ENCODE peak calls at places on chromosomes 12 and 14, in nine cellular contexts. R is hepatocyte, J is B cell, I is upper lobe of left lung, P is mesothelial cell of epicardium, U is H9, E is AG09319, F is tibial artery, T is AG09309. V is an unnamed sample.

GRCh38 chr12:13147688-13148531 is 44.4 kb upstream of the GSG1 start:
- DNase-seq in T (no peak), P (no peak), F (no peak), U (no peak), I (peak), J (no peak), E (no peak), R (peak), V (no peak)

GRCh38 chr12:2804390-2805145 is 7.9 kb upstream of the ITFG2 start:
- DNase-seq in U (no peak), I (no peak), E (no peak), R (peak), J (no peak), P (no peak), T (peak), F (peak), V (peak)

GRCh38 chr14:69539631-69540410 is 34.9 kb downstream of the CCDC177 start:
- DNase-seq in I (peak), T (peak), R (no peak), E (peak), U (no peak), P (no peak), F (peak), J (no peak), V (no peak)

GRCh38 chr12:109820921-109821381 is 12.2 kb downstream of the TRPV4 start:
- DNase-seq in I (no peak), J (no peak), F (no peak), U (no peak), T (no peak), P (no peak), R (no peak), E (no peak), V (peak)

GRCh38 chr12:97404549-97404948 is 58.1 kb upstream of the RMST start:
- DNase-seq in U (peak), T (no peak), E (no peak), I (peak), R (peak), P (no peak), J (peak), F (no peak), V (no peak)

GRCh38 chr12:57521475-57522018 is 1.1 kb upstream of the MBD6 start:
- DNase-seq in U (peak), F (peak), E (no peak), I (peak), T (no peak), P (peak), R (peak), J (no peak), V (peak)

GRCh38 chr14:76930549-76930948 is 98.0 kb downstream of the IRF2BPL start:
- DNase-seq in R (no peak), I (no peak), F (no peak), T (no peak), U (no peak), J (no peak), E (no peak), P (no peak), V (no peak)

GRCh38 chr12:120367924-120368788 is 808 bp downstream of the MSI1 start:
- DNase-seq in T (no peak), E (no peak), R (peak), P (peak), J (no peak), I (no peak), F (no peak), U (peak), V (no peak)

GRCh38 chr12:93135286-93136239 is 206.5 kb upstream of the EEA1 start:
- DNase-seq in J (no peak), T (no peak), P (no peak), F (no peak), I (no peak), E (peak), U (no peak), R (peak), V (no peak)

GRCh38 chr12:52156310-52156709 is 35.5 kb downstream of the KRT80 start:
- DNase-seq in I (no peak), F (no peak), R (no peak), T (no peak), J (no peak), U (no peak), E (no peak), P (no peak), V (no peak)

GRCh38 chr14:69328765-69329164 is 68.8 kb downstream of the GALNT16 start:
- DNase-seq in P (no peak), T (no peak), F (no peak), U (no peak), J (no peak), I (no peak), E (no peak), R (no peak), V (no peak)

GRCh38 chr14:28704153-28704552 is 62.4 kb upstream of the FOXG1 start:
- DNase-seq in F (no peak), J (no peak), E (no peak), U (no peak), R (no peak), T (no peak), P (no peak), I (no peak), V (no peak)

GRCh38 chr12:115867854-115868253 is 409.6 kb downstream of the MED13L start:
- DNase-seq in J (no peak), F (no peak), R (no peak), T (no peak), E (no peak), I (no peak), U (no peak), P (no peak), V (no peak)

GRCh38 chr12:58765653-58766554 is 154.4 kb downstream of the LRIG3 start:
- DNase-seq in E (no peak), U (no peak), T (no peak), I (no peak), J (no peak), F (no peak), P (no peak), R (peak), V (no peak)

GRCh38 chr14:73814158-73814557 is 37.5 kb upstream of the PTGR2 start:
- DNase-seq in R (no peak), E (no peak), P (no peak), T (no peak), J (no peak), F (no peak), I (no peak), U (no peak), V (no peak)

GRCh38 chr14:50383618-50384225 is 13.0 kb downstream of the CDKL1 start:
- DNase-seq in P (no peak), J (no peak), U (no peak), E (no peak), R (peak), F (no peak), T (no peak), I (no peak), V (no peak)

GRCh38 chr14:38616959-38617358 is 361.1 kb upstream of the CLEC14A start:
- DNase-seq in U (no peak), J (no peak), T (no peak), I (peak), R (no peak), P (no peak), F (no peak), E (no peak), V (no peak)

GRCh38 chr14:103091041-103091882 is 3.3 kb upstream of the EXOC3L4 start:
- DNase-seq in J (peak), E (no peak), I (peak), P (no peak), T (no peak), U (peak), F (no peak), R (peak), V (no peak)

GRCh38 chr12:127548123-127548553 is 718.8 kb upstream of the TMEM132C start:
- DNase-seq in P (no peak), R (no peak), U (no peak), T (peak), J (no peak), I (no peak), F (no peak), E (peak), V (no peak)

GRCh38 chr12:71092290-71092689 is 65.5 kb downstream of the TSPAN8 start:
- DNase-seq in J (no peak), T (no peak), I (no peak), R (no peak), F (no peak), U (no peak), P (no peak), E (no peak), V (no peak)

GRCh38 chr12:117189725-117190209 is 503 bp downstream of the FBXO21 start:
- DNase-seq in U (no peak), J (peak), P (peak), I (no peak), E (no peak), T (no peak), R (peak), F (peak), V (no peak)

GRCh38 chr12:103924761-103925641 is 5.2 kb upstream of the HSP90B1 start:
- DNase-seq in F (no peak), U (no peak), R (peak), I (no peak), J (no peak), T (peak), P (no peak), E (no peak), V (no peak)

GRCh38 chr14:87013583-87013982 is 979.4 kb downstream of the GALC start:
- DNase-seq in T (peak), R (no peak), U (no peak), P (no peak), I (no peak), J (no peak), F (no peak), E (no peak), V (no peak)

GRCh38 chr12:131381716-131382430 is 329.0 kb upstream of the SFSWAP start:
- DNase-seq in F (no peak), P (peak), R (no peak), E (no peak), T (no peak), I (no peak), J (no peak), U (peak), V (no peak)

GRCh38 chr12:47221256-47222023 is 141.7 kb upstream of the AMIGO2 start:
- DNase-seq in J (no peak), F (no peak), E (no peak), R (no peak), U (no peak), P (no peak), I (no peak), T (no peak), V (no peak)

GRCh38 chr14:64114166-64114565 is 180.0 kb downstream of the ESR2 start:
- DNase-seq in F (no peak), I (no peak), J (no peak), P (no peak), U (peak), T (no peak), R (peak), E (no peak), V (peak)

GRCh38 chr14:74019743-74020142 is 594 bp downstream of the BBOF1 start:
- DNase-seq in E (peak), I (peak), R (peak), T (peak), J (no peak), U (no peak), F (peak), P (no peak), V (peak)

GRCh38 chr12:130984183-130985058 is 30.7 kb downstream of the ADGRD1 start:
- DNase-seq in T (no peak), P (no peak), E (no peak), I (no peak), R (no peak), F (no peak), U (no peak), J (no peak), V (no peak)

GRCh38 chr14:21163721-21164120 is 7.9 kb upstream of the OR5AU1 start:
- DNase-seq in I (no peak), U (no peak), J (no peak), R (no peak), E (no peak), F (no peak), T (no peak), P (no peak), V (no peak)

GRCh38 chr12:122722347-122722746 is 5.7 kb upstream of the HCAR3 start:
- DNase-seq in T (no peak), P (no peak), F (no peak), E (no peak), U (no peak), J (no peak), I (no peak), R (no peak), V (no peak)

GRCh38 chr12:3537916-3538690 is 47.1 kb downstream of the PRMT8 start:
- DNase-seq in F (no peak), R (no peak), P (no peak), J (no peak), U (peak), T (no peak), I (no peak), E (no peak), V (no peak)

GRCh38 chr14:103847439-103847953 is at the start of gene PPP1R13B:
- DNase-seq in E (peak), T (peak), I (peak), F (peak), J (peak), U (peak), R (peak), P (peak), V (no peak)

DNA sequence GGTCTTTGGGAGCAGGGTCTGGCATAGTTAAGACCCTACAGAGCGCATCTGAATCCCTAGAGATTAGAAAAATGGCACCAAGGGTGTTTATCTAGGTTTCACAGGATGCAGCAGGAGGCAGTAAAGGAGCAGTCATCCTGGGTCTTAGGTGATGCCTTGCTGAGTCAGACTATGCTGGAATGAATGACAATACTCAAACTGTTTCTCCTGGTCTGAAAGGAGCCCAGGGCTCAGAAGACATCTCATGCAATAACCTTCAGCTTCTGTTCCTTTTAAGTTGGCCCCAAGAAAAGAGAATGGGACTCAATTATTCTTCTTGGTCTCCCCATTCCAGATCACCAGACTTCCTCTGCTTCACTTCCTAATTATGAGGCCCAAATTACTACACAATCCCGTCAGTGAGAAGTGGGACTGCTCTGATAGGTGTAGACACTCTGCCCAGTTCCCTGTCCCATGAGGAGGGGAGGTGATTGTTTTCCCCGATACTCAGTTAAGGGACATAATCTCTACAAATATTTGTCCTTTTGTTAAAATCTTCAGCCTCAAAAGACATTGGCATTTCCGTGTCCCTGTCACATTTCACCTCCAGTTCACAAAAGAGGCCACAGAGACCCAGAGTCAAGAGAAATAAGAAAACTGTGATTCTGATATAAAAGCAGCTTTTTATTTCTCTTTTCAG is 14.8 kb upstream of the APOF start:
- DNase-seq in E (no peak), U (peak), R (peak), T (no peak), I (no peak), P (no peak), F (no peak), J (no peak), V (no peak)
- TF ChIP-seq CTCF in E (no peak), U (peak), R (peak), T (peak), I (no peak), P (no peak), F (no peak), J (no peak), V (peak)

DNA sequence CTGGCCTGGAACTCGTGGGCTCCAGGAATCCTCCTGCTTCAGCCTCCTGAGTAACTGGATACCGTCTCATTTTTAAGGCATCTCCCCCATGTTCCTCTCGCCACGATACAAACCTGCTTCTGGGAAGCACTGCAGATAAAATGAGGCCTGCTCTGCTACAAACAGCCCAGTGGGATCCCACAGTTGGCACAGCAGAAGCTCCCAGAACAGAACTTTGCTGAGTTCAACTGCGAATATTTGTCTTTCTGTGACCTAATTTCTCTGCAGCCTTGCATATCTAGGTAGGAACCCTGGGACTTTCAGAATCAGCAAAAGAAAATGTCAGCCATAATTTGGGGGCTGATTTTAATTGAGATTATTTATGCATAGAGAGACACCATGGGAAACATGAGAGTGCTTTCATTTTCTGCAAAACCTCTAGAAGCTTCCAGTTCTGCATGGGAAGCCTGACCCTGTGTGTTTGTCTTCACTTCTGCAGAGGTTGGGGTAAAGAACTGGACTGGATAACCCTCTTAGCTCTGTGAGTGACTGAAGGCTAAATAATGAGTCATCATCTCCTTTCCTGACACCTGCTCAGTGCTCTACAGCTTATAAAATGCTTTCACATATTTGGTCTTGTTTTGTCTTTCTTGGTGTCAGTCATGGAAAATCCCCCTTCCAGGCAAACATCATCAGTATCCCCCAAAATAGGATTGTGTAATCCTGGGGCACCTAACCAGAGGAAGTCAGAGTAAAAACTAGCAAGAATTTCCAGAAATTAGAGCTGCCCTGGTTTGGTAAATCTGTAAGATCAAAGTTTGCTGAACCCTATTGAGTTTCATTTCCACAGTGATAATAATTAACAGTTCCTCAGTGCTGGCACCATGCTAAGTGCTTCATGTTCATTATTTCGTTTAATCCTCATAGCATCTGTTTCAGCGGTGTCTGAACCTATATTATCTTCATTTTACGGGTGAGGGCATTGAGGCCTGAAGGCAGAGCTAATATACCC is 185.8 kb downstream of the SLC15A4 start:
- DNase-seq in R (peak), U (no peak), T (no peak), P (no peak), J (no peak), I (no peak), E (no peak), F (no peak), V (no peak)
- TF ChIP-seq CTCF in R (no peak), U (no peak), T (no peak), P (no peak), J (no peak), I (no peak), E (no peak), F (no peak), V (no peak)

GRCh38 chr12:55706840-55707671 is 648 bp downstream of the ITGA7 start:
- DNase-seq in P (no peak), E (no peak), J (no peak), R (peak), I (no peak), U (peak), T (no peak), F (no peak), V (no peak)

GRCh38 chr12:55703976-55704761 is 3.5 kb downstream of the ITGA7 start:
- DNase-seq in R (no peak), U (no peak), P (no peak), I (no peak), T (no peak), F (peak), E (no peak), J (no peak), V (no peak)

GRCh38 chr12:55704824-55705780 is 2.6 kb downstream of the ITGA7 start:
- DNase-seq in R (no peak), T (no peak), E (no peak), U (no peak), F (no peak), I (no peak), P (no peak), J (no peak), V (no peak)

GRCh38 chr12:55707841-55708694 is at the start of gene ITGA7:
- DNase-seq in J (peak), F (peak), I (peak), E (no peak), P (peak), R (peak), T (no peak), U (peak), V (no peak)

DNA sequence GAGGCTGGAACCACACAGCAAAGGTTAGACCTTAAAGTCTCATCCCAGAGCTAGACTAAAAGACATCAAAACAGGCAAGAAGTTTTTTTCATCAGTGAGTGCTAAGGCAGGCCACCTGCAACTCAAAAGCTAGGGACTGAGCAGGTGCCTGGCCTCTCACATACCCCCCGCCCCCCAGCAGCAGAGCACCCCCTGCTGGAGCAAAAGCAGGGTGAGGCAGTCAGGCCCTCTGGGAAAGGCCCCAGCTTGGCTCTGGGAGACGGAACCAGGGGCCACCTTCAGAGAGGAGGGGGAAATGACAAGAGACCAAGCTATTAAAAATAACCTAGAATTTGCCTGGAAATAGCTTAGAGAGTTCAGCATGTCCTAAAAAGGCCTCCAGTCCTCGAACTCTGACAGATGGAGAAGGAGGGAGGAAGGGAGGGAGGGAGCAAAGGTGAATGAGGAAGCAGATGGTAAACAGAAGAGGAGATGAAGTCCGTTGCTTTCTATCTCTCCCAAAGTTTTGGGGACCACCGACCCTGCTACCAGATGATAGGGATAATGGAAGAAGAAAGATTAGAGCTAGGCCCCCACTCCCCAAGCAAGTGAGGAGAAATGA is 1.8 kb downstream of the ITGA7 start:
- DNase-seq in E (no peak), J (peak), T (no peak), U (peak), I (no peak), R (no peak), P (no peak), F (no peak), V (no peak)
- TF ChIP-seq CTCF in E (peak), J (peak), T (peak), U (peak), I (peak), R (peak), P (no peak), F (peak), V (peak)

DNA sequence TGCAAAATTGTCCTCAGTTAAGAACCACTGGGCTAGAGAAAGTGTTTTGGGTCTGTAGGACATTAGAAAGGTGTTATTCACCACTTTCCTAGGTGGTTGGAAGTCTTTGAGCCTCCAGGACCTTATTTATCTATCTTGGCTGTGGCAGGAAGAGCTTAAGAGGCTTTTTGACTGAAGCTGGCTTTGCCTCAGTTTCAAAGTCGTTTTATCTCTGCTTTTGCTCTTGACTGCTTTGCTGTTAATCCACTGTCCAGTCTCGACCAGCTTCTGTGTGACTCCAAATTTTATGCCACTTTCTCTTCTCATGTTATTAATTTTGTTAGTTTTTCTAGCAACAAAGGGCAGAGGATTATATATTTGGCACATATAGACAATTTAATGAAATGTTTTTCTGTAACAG is 60.3 kb downstream of the PPHLN1 start:
- DNase-seq in R (no peak), E (no peak), P (no peak), J (no peak), F (no peak), I (no peak), U (no peak), T (no peak), V (no peak)
- TF ChIP-seq CTCF in R (no peak), E (no peak), P (no peak), J (no peak), F (no peak), I (no peak), U (no peak), T (no peak), V (no peak)